ENCODE peak calls at places on chromosomes 2 and 18, in nine cellular contexts. I is endothelial cell, P is GM12864, J is body of pancreas, H is OCI-LY7, X is SK-N-SH, D is epithelial cell of proximal tubule, M is IMR-90, V is epithelial cell of esophagus. R is an unnamed sample.

GRCh38 chr18:48428494-48429177 is 19.5 kb upstream of the ZBTB7C start:
- DNase-seq in D (no peak), I (no peak), H (no peak), X (no peak), J (no peak), P (no peak), V (peak), M (no peak), R (no peak)

GRCh38 chr18:35127201-35127600 is 86.0 kb downstream of the MAPRE2 start:
- DNase-seq in D (no peak), J (no peak), M (peak), H (no peak), V (no peak), X (no peak), I (no peak), P (no peak), R (no peak)

GRCh38 chr2:36492216-36492945 is 105.6 kb downstream of the FEZ2 start:
- DNase-seq in V (no peak), J (no peak), H (no peak), X (no peak), M (peak), P (no peak), I (no peak), D (no peak), R (no peak)

GRCh38 chr2:171522804-171523338 is 597 bp downstream of the CYBRD1 start:
- DNase-seq in H (no peak), V (peak), X (no peak), D (no peak), I (peak), M (no peak), P (no peak), J (no peak), R (peak)

GRCh38 chr2:241612156-241613017 is 24.6 kb downstream of the THAP4 start:
- DNase-seq in H (no peak), M (peak), V (no peak), P (no peak), J (no peak), I (no peak), D (no peak), X (no peak), R (no peak)

GRCh38 chr2:235347691-235348090 is 146.2 kb upstream of the AGAP1 start:
- DNase-seq in P (no peak), D (peak), V (peak), M (peak), J (no peak), H (no peak), I (no peak), X (no peak), R (no peak)

GRCh38 chr2:96143231-96143847 is 1.9 kb downstream of the DUSP2 start:
- DNase-seq in M (no peak), V (no peak), H (peak), J (no peak), I (no peak), D (no peak), X (no peak), P (no peak), R (no peak)

GRCh38 chr18:49562481-49563129 is 748 bp downstream of the LIPG start:
- DNase-seq in I (peak), H (no peak), D (no peak), P (no peak), M (no peak), X (no peak), V (peak), J (no peak), R (no peak)

GRCh38 chr2:203280428-203281064 is 41.7 kb downstream of the CYP20A1 start:
- DNase-seq in P (no peak), I (no peak), J (no peak), M (no peak), V (no peak), X (no peak), H (no peak), D (no peak), R (no peak)

GRCh38 chr18:59623456-59624383 is 73.5 kb downstream of the CCBE1 start:
- DNase-seq in P (no peak), V (peak), M (peak), D (no peak), I (no peak), X (no peak), J (no peak), H (no peak), R (no peak)

GRCh38 chr2:118221952-118222594 is 133.8 kb downstream of the INSIG2 start:
- DNase-seq in J (peak), P (no peak), M (peak), D (peak), I (peak), V (peak), X (peak), H (peak), R (peak)

GRCh38 chr2:12728221-12728777 is 11.6 kb downstream of the TRIB2 start:
- DNase-seq in H (peak), D (no peak), M (no peak), J (no peak), I (no peak), P (peak), X (no peak), V (no peak), R (no peak)

GRCh38 chr18:22488554-22488953 is 70.8 kb upstream of the CTAGE1 start:
- DNase-seq in X (no peak), J (peak), M (no peak), V (no peak), I (no peak), D (no peak), P (no peak), H (no peak), R (no peak)

GRCh38 chr18:10518595-10519273 is 7.1 kb upstream of the NAPG start:
- DNase-seq in V (no peak), X (peak), J (peak), M (peak), I (no peak), D (no peak), H (no peak), P (no peak), R (no peak)

GRCh38 chr2:241272722-241273551 is 42.5 kb downstream of the HDLBP start:
- DNase-seq in H (no peak), D (no peak), J (peak), X (peak), M (peak), V (peak), P (no peak), I (peak), R (peak)

GRCh38 chr2:10873790-10874437 is 37.8 kb upstream of the KCNF1 start:
- DNase-seq in D (peak), X (no peak), J (no peak), V (peak), P (no peak), M (peak), H (no peak), I (no peak), R (peak)

GRCh38 chr2:134401081-134401497 is 147.2 kb downstream of the MGAT5 start:
- DNase-seq in J (peak), V (no peak), P (no peak), X (peak), I (no peak), M (peak), H (no peak), D (no peak), R (no peak)

GRCh38 chr18:11665587-11665986 is 23.5 kb upstream of the GNAL start:
- DNase-seq in I (no peak), D (no peak), P (no peak), H (no peak), X (no peak), M (no peak), V (no peak), J (no peak), R (no peak)

GRCh38 chr2:138698428-138698827 is 81.8 kb downstream of the NXPH2 start:
- DNase-seq in P (no peak), I (no peak), D (no peak), V (no peak), J (no peak), X (no peak), M (no peak), H (no peak), R (no peak)

GRCh38 chr2:226652388-226652787 is 147.2 kb downstream of the IRS1 start:
- DNase-seq in P (no peak), X (no peak), V (peak), M (peak), H (no peak), J (no peak), D (peak), I (no peak), R (no peak)

GRCh38 chr18:29234751-29235150 is 1057.8 kb upstream of the CDH2 start:
- DNase-seq in P (no peak), J (no peak), D (no peak), I (no peak), V (peak), H (no peak), X (no peak), M (no peak), R (no peak)

GRCh38 chr2:237026981-237027711 is 58.5 kb upstream of the COPS8 start:
- DNase-seq in H (peak), I (peak), X (peak), V (peak), M (peak), P (no peak), J (peak), D (peak), R (peak)

GRCh38 chr2:49005261-49005660 is 149.1 kb downstream of the FSHR start:
- DNase-seq in M (no peak), I (no peak), H (no peak), X (no peak), D (no peak), P (no peak), J (no peak), V (no peak), R (no peak)

GRCh38 chr2:157061799-157062198 is 195.7 kb upstream of the GALNT5 start:
- DNase-seq in P (peak), X (no peak), J (no peak), H (no peak), D (no peak), M (no peak), V (no peak), I (no peak), R (no peak)

GRCh38 chr2:139260052-139260430 is 479.9 kb upstream of the NXPH2 start:
- DNase-seq in I (no peak), M (no peak), H (no peak), D (no peak), V (no peak), P (no peak), X (no peak), J (no peak), R (no peak)

GRCh38 chr18:6546229-6546628 is 131.5 kb upstream of the L3MBTL4 start:
- DNase-seq in I (no peak), X (no peak), V (peak), M (no peak), D (peak), H (no peak), J (peak), P (no peak), R (no peak)

GRCh38 chr2:3292416-3292815 is 85.2 kb downstream of the EIPR1 start:
- DNase-seq in D (no peak), I (no peak), V (no peak), X (peak), J (no peak), M (no peak), H (no peak), P (no peak), R (no peak)

GRCh38 chr2:110678457-110679336 is 834 bp upstream of the BUB1 start:
- DNase-seq in V (no peak), P (no peak), M (peak), D (no peak), I (peak), J (peak), X (peak), H (peak), R (peak)

GRCh38 chr2:99662761-99663341 is 173.0 kb upstream of the REV1 start:
- DNase-seq in D (peak), I (no peak), V (no peak), X (no peak), P (no peak), M (peak), J (peak), H (no peak), R (no peak)

GRCh38 chr2:159497256-159497655 is 119.1 kb downstream of the BAZ2B start:
- DNase-seq in V (peak), M (peak), D (no peak), J (peak), X (peak), P (no peak), H (no peak), I (peak), R (no peak)

GRCh38 chr2:109660046-109660860 is 46.1 kb downstream of the SOWAHC start:
- DNase-seq in J (no peak), V (peak), D (no peak), P (no peak), X (no peak), I (no peak), M (no peak), H (no peak), R (no peak)

GRCh38 chr2:21372654-21373053 is 248.9 kb downstream of the TDRD15 start:
- DNase-seq in X (peak), P (no peak), V (peak), I (peak), D (no peak), H (peak), J (no peak), M (peak), R (peak)

GRCh38 chr2:219569635-219570034 is 1.7 kb downstream of the OBSL1 start:
- DNase-seq in M (no peak), V (no peak), X (no peak), H (no peak), P (no peak), I (no peak), D (no peak), J (no peak), R (no peak)

GRCh38 chr2:204104821-204105220 is 168.3 kb downstream of the ICOS start:
- DNase-seq in M (no peak), H (no peak), I (no peak), J (no peak), X (no peak), D (no peak), P (no peak), V (no peak), R (no peak)

GRCh38 chr2:180872256-180872655 is 108.1 kb upstream of the UBE2E3 start:
- DNase-seq in I (no peak), M (peak), D (no peak), X (no peak), P (no peak), H (no peak), V (no peak), J (no peak), R (no peak)
- TF ChIP-seq CTCF in I (no peak), M (no peak), D (no peak), X (no peak), P (no peak), H (no peak), V (no peak), J (no peak), R (no peak)

GRCh38 chr2:133192028-133192427 is 376.2 kb downstream of the NCKAP5 start:
- DNase-seq in M (no peak), X (no peak), I (no peak), H (no peak), D (no peak), V (no peak), P (no peak), J (no peak), R (no peak)
- TF ChIP-seq CTCF in M (no peak), X (peak), I (peak), H (no peak), D (peak), V (no peak), P (no peak), J (no peak), R (no peak)

GRCh38 chr2:58535182-58535581 is 294.1 kb upstream of the FANCL start:
- DNase-seq in I (no peak), J (no peak), V (no peak), D (no peak), X (no peak), P (no peak), H (no peak), M (no peak), R (no peak)
- TF ChIP-seq CTCF in I (no peak), J (no peak), V (no peak), D (no peak), X (no peak), P (no peak), H (no peak), M (no peak), R (no peak)

GRCh38 chr2:85148190-85148589 is 15.0 kb downstream of the TCF7L1 start:
- DNase-seq in X (no peak), I (no peak), D (no peak), H (no peak), P (no peak), J (no peak), V (no peak), M (no peak), R (no peak)
- TF ChIP-seq CTCF in X (no peak), I (no peak), D (no peak), H (no peak), P (no peak), J (no peak), V (no peak), M (no peak), R (no peak)

GRCh38 chr18:39841133-39842041 is 2113.6 kb upstream of the PIK3C3 start:
- DNase-seq in H (no peak), V (peak), D (no peak), I (peak), X (peak), P (no peak), M (peak), J (peak), R (no peak)
- TF ChIP-seq CTCF in H (no peak), V (peak), D (peak), I (no peak), X (no peak), P (no peak), M (peak), J (no peak), R (no peak)

DNA sequence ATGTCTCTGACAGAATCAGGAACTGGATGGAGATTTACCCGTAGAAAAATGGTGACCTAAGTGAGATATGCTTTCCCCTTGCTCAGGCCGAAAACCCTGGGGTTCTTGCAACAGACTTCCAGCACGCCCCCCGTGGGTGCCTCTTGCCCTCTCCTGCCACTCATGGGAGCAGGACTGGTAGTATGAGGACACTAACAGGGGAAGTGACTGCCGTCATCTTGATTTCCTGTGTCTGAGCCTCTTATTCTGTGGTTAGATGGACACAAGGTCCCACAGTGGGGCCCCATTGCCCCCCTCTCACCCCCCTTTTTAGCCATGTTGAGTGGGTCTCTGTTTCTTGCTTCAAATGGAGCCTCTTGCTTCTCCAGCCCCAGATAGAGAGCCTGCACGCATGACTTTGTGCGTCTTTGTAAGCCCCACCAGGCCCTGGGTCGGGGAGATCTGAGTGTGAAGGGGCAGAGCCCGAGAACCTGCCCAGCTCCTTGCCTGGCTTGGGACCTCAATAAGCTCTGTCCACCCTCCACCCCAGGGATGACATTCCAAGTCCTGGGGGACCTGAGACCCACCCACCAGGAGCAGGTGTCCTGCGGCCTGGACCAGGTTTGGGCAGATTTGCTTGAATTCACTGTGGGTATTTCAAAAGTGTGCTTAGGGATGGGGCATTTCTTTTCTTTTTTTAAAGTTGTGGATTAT is 12.6 kb downstream of the GNLY start:
- DNase-seq in V (no peak), J (peak), M (no peak), P (no peak), D (no peak), I (no peak), X (no peak), H (no peak), R (no peak)
- TF ChIP-seq CTCF in V (no peak), J (no peak), M (no peak), P (no peak), D (no peak), I (no peak), X (no peak), H (no peak), R (no peak)

GRCh38 chr2:120228503-120228902 is 5.3 kb upstream of the TMEM185B start:
- DNase-seq in V (peak), P (no peak), H (peak), M (no peak), I (no peak), X (no peak), D (no peak), J (no peak), R (no peak)
- TF ChIP-seq CTCF in V (peak), P (no peak), H (peak), M (no peak), I (no peak), X (no peak), D (peak), J (no peak), R (no peak)

GRCh38 chr2:208783184-208783583 is 376.6 kb downstream of the PTH2R start:
- DNase-seq in P (no peak), V (peak), I (no peak), H (no peak), X (no peak), M (no peak), J (no peak), D (peak), R (no peak)
- TF ChIP-seq CTCF in P (peak), V (peak), I (no peak), H (no peak), X (no peak), M (no peak), J (no peak), D (peak), R (no peak)